ENCODE peak calls at places on chromosomes 2 and 18, in ten cellular contexts. E is bronchial epithelial cell, M is Peyer's patch, S is foreskin fibroblast, W is AG04449, L is heart left ventricle, Y is pancreas, O is body of pancreas, K is BE2C, Q is H1. Z is an unnamed sample.
A peak's percentile ranks its signal among the peaks of the same experiment; 100 is the strongest.

GRCh38 chr2:121794233-121794632 is 38.8 kb downstream of the TSN start:
- DNase-seq in E (no peak), M (no peak), S (no peak), W (no peak), L (no peak), Y (no peak), O (no peak), K (no peak), Q (no peak), Z (no peak)

GRCh38 chr2:56522605-56523089 is 338.9 kb downstream of the CCDC85A start:
- DNase-seq in E (peak; percentile 29), M (no peak), S (peak; percentile 0), W (no peak), L (peak; percentile 63), Y (no peak), O (peak; percentile 33), K (no peak), Q (no peak), Z (peak; percentile 16)

GRCh38 chr2:28750316-28751101 is 1.1 kb upstream of the PPP1CB start:
- DNase-seq in E (peak; percentile 43), M (peak; percentile 50), S (peak; percentile 62), W (no peak), L (peak; percentile 16), Y (no peak), O (peak; percentile 22), K (no peak), Q (no peak), Z (no peak)

GRCh38 chr2:5123597-5124196 is 568.5 kb upstream of the SOX11 start:
- DNase-seq in E (peak; percentile 30), M (no peak), S (no peak), W (no peak), L (no peak), Y (no peak), O (no peak), K (no peak), Q (no peak), Z (no peak)

GRCh38 chr18:13235326-13235937 is 16.9 kb downstream of the LDLRAD4 start:
- DNase-seq in E (no peak), M (peak; percentile 18), S (no peak), W (no peak), L (no peak), Y (no peak), O (peak; percentile 3), K (no peak), Q (no peak), Z (no peak)

GRCh38 chr18:2641638-2642037 is 13.9 kb upstream of the SMCHD1 start:
- DNase-seq in E (no peak), M (no peak), S (peak; percentile 28), W (no peak), L (no peak), Y (no peak), O (no peak), K (no peak), Q (no peak), Z (no peak)

GRCh38 chr2:152718047-152718908 is at the start of gene ARL6IP6:
- DNase-seq in E (peak; percentile 80), M (peak; percentile 97), S (peak; percentile 97), W (no peak), L (peak; percentile 94), Y (peak; percentile 93), O (peak; percentile 92), K (peak; percentile 89), Q (peak; percentile 94), Z (peak; percentile 66)

GRCh38 chr2:204871246-204871953 is 326.1 kb downstream of the PARD3B start:
- DNase-seq in E (peak; percentile 58), M (no peak), S (peak; percentile 58), W (no peak), L (no peak), Y (no peak), O (no peak), K (no peak), Q (no peak), Z (peak; percentile 24)

GRCh38 chr18:75582406-75582821 is 154.9 kb upstream of the SMIM21 start:
- DNase-seq in E (no peak), M (no peak), S (no peak), W (peak; percentile 70), L (no peak), Y (no peak), O (no peak), K (no peak), Q (no peak), Z (no peak)

GRCh38 chr2:28590496-28591301 is 94.8 kb downstream of the PLB1 start:
- DNase-seq in E (peak; percentile 74), M (no peak), S (no peak), W (no peak), L (no peak), Y (no peak), O (no peak), K (no peak), Q (no peak), Z (no peak)

DNA sequence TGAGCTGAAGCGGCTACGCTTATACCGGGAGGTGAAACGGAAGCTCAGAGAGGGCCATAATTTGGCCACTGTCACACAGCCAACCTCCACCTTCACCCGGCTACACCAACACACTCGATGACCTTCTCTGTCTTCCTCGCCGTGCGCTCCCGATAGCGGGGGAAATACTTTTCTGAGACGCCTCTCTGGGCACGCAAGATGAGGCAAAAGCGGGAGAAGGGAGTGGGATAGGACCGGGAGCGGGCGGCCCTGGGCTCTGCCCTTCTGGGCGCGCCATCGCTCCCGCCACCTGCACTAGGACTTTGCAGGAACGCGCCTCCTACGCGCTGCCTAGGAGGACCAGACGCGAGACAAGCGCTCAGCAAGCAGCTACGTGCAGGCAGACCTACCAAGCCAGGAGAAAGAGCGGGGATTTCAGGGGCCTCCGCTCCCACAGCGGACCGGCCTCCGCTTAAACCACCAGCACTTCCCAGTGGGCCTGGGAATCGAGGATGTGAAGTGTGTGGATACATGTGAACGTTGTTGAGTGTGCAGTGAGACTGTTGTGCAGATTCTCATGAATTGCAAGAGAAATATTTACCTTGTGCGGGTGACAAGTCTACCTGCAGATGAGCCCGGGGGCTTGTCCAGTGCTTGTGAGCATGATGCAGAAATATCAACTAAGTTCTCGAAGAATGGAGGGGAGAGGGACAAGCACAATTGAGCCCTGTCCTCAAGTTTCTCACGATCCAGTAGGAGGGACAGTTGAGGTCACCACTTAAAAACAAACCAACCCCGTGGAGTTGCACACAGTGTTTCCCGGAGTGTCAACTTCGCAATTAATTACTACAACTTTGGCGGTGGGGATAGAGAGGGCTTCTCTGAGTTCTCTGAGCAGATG is 11.5 kb downstream of the SIX3 start:
- DNase-seq in E (no peak), M (no peak), S (no peak), W (no peak), L (no peak), Y (no peak), O (no peak), K (no peak), Q (no peak), Z (no peak)
- H3K4me3 ChIP-seq in E (peak overlapping the region; percentile 21), M (peak overlapping the region; percentile 26), S (peak overlapping the region; percentile 30), W (peak overlapping the region; percentile 33), L (peak overlapping the region; percentile 42), Y (peak overlapping the region; percentile 37), O (no peak overlapping the region), K (no peak overlapping the region), Q (peak overlapping the region; percentile 30), Z (no peak overlapping the region)

DNA sequence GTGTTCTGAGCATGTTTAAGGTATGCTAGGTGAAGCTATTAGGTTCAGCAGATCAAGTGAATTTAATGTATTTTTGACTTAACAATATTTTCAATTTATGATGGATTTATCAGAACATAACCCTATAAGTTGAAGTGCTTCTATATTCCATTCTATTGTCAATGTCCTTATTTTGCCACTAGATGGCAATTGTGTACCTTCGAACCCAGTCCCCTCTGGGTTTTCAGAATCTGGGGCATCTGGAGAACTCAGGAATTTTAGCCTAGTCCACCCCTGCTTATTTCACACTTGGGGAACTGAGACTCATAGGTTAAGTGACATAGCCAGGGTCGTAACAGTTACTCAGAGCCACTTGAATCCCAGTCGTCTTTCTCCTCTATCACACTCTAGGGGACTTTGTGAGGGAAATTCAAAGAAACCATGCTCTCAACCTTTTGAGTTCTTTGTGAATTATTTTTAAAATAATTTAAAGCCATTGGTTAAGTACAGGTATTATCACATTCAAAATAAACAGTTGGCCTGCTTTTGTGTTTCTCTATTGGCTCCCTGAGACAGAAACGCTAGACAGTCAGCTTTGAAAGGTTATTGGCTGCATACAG is 144.9 kb downstream of the TTC27 start:
- DNase-seq in E (peak; percentile 54), M (no peak), S (peak; percentile 85), W (peak; percentile 21), L (peak; percentile 12), Y (no peak), O (no peak), K (peak; percentile 15), Q (peak; percentile 48), Z (peak; percentile 19)
- TF ChIP-seq CTCF in E (peak; percentile 49), M (no peak), S (peak; percentile 55), W (peak; percentile 44), L (peak; percentile 84), Y (peak; percentile 62), O (peak; percentile 54), K (peak; percentile 84), Q (peak; percentile 66), Z (peak; percentile 48)

GRCh38 chr2:181463573-181463972 is 6.4 kb downstream of the ITGA4 start:
- DNase-seq in E (no peak), M (no peak), S (no peak), W (no peak), L (no peak), Y (no peak), O (no peak), K (no peak), Q (no peak), Z (no peak)
- H3K4me3 ChIP-seq in E (no peak overlapping the region), M (no peak overlapping the region), S (no peak overlapping the region), W (no peak overlapping the region), L (no peak overlapping the region), Y (no peak overlapping the region), O (no peak overlapping the region), K (no peak overlapping the region), Q (no peak overlapping the region), Z (no peak overlapping the region)

DNA sequence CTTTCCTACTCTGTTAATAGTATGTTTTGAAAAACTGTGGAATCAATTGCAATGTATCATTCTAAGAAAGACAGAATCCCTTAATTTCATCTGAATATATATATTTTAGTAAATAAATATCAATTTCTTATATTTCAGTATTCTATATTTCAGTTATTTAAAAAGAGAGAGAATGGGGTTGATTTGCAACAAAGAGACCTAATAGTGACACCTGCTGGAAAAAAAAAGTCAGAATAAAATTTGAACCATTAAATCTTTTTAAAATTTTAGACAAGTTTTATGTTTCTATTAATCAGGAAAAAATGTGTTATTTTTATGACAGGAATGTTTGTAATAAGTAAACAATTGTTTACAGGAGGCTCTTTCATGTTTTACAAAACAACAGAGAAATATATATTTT is 20.7 kb upstream of the CCNT2 start:
- DNase-seq in E (peak; percentile 31), M (no peak), S (peak; percentile 24), W (no peak), L (no peak), Y (no peak), O (no peak), K (no peak), Q (no peak), Z (no peak)
- TF ChIP-seq CTCF in E (no peak), M (no peak), S (peak; percentile 10), W (no peak), L (peak; percentile 64), Y (peak; percentile 21), O (peak; percentile 59), K (peak; percentile 15), Q (peak; percentile 17), Z (no peak)